ENCODE peak calls at places on chromosome X, in four cellular contexts. O, S, Z and T are unnamed samples.

GRCh38 chrX:46791927-46792825 is 33.3 kb upstream of the SLC9A7 start:
- DNase-seq in Z (peak), O (peak), S (peak), T (no peak)

GRCh38 chrX:107725761-107726555 is 49.6 kb downstream of the TSC22D3 start:
- DNase-seq in Z (peak), S (no peak), O (no peak), T (no peak)

GRCh38 chrX:18983711-18984380 is at the start of gene PHKA2:
- DNase-seq in O (peak), S (peak), Z (peak), T (no peak)

GRCh38 chrX:18961686-18962085 is 22.2 kb downstream of the PHKA2 start:
- DNase-seq in Z (peak), S (no peak), O (no peak), T (no peak)

GRCh38 chrX:153935326-153935851 is 552 bp upstream of the NAA10 start:
- DNase-seq in S (peak), O (peak), Z (no peak), T (no peak)

GRCh38 chrX:10875995-10876394 is 235.1 kb upstream of the HCCS start:
- DNase-seq in Z (no peak), S (no peak), O (no peak), T (no peak)

GRCh38 chrX:44572340-44572938 is 29.8 kb upstream of the FUNDC1 start:
- DNase-seq in S (no peak), Z (no peak), O (no peak), T (no peak)

GRCh38 chrX:37350034-37350365 is 836 bp downstream of the PRRG1 start:
- DNase-seq in Z (peak), S (peak), O (no peak), T (no peak)

GRCh38 chrX:53284684-53285447 is 3.5 kb upstream of the IQSEC2 start:
- DNase-seq in O (peak), Z (peak), S (peak), T (peak)

GRCh38 chrX:69119122-69119521 is 46.1 kb downstream of the PJA1 start:
- DNase-seq in S (no peak), O (peak), Z (no peak), T (no peak)

GRCh38 chrX:16466640-16467432 is 183.1 kb upstream of the S100G start:
- DNase-seq in O (no peak), Z (peak), S (peak), T (no peak)
- H3K23ac ChIP-seq in O (no peak), Z (no peak), S (no peak), T (no peak)

GRCh38 chrX:42714981-42715688 is 62.8 kb downstream of the PPP1R2C start:
- DNase-seq in Z (no peak), S (peak), O (peak), T (peak)
- H3K27ac ChIP-seq in Z (no peak), S (no peak), O (no peak), T (no peak)

DNA sequence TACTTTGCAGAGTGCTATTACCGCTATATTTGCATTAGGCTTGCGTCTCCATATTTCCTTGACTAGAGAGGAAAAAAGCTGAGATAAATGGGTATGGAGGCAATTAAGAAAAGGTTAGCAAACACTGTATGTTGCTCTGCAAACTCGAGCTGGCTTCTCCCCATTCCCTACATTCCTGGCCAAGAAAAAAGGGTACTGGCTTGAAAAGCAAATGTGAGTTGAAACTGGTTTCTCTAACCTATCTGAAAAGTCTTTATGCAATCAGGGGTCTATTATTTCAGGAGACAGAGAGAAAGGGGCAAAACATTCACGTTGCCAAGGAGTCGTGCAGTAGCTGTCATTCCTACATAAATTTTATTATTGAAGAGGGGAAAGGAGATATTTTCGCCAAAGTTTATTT is 2.1 kb downstream of the TMEM47 start:
- DNase-seq in Z (peak), S (no peak), O (no peak), T (no peak)
- H3K23ac ChIP-seq in Z (no peak), S (no peak), O (no peak), T (no peak)

GRCh38 chrX:48999030-48999429 is 3.0 kb downstream of the GRIPAP1 start:
- DNase-seq in Z (no peak), S (no peak), O (no peak), T (no peak)

GRCh38 chrX:49002091-49002935 is at the start of gene GRIPAP1:
- DNase-seq in O (peak), S (peak), Z (peak), T (peak)

GRCh38 chrX:49003696-49004095 is 1.6 kb upstream of the GRIPAP1 start:
- DNase-seq in S (no peak), O (no peak), Z (no peak), T (no peak)

GRCh38 chrX:49000640-49001039 is 1.4 kb downstream of the GRIPAP1 start:
- DNase-seq in S (no peak), O (no peak), Z (no peak), T (no peak)

GRCh38 chrX:49001521-49002090 is 458 bp downstream of the GRIPAP1 start:
- DNase-seq in Z (peak), O (peak), S (peak), T (peak)
- H3K27ac ChIP-seq in Z (no peak), O (peak), S (no peak), T (peak)

DNA sequence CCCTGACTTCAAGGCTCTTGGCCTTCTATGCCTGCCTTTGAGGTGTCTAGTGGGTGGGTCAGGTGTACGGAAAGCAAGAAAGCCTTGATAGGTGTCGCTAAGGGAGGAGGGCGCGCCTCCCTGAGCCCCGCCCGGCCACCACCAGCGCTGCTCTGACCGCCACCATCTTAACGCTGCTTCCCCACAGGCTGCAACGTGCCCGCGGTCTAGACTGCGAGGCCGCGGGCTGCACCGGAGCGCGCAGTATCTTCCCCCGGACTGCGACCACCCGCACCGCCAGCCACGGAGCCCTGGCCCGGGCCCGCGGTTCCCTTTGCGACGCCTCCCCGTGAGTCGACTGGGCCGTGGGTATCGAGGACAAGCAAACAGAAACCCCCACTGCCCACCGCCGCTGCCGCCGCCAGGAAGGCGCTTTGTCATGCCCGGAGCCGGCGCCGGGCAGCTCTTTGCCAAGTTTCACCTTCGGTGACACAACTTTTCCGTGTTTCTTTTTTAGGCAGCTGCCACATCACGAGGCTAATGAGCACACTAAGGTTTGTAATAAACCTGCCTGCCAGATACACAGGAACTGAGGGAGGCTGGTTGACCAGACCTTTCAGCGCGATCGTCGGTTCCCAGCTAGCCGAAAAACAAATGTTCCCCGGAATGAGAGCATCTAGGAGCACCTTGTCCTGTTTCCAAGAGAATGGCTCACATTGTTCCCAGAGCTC is 335.8 kb upstream of the F9 start:
- DNase-seq in S (no peak), O (peak), Z (no peak), T (no peak)
- H3K23ac ChIP-seq in S (no peak), O (no peak), Z (no peak), T (no peak)

GRCh38 chrX:67607436-67607835 is 63.6 kb downstream of the AR start:
- DNase-seq in S (no peak), O (no peak), Z (peak), T (no peak)
- H3K27ac ChIP-seq in S (no peak), O (no peak), Z (no peak), T (no peak)